ENCODE peak calls at places on chromosomes 6 and 20, in four cellular contexts. R is A549, L is HepG2, D is GM12878. G is an unnamed sample.

GRCh38 chr6:11632795-11633511 is 95.4 kb downstream of the TMEM170B start:
- DNase-seq in D (no peak), L (no peak), R (peak; percentile 48), G (no peak)

GRCh38 chr20:45336530-45337366 is 11.5 kb downstream of the SDC4 start:
- DNase-seq in R (peak; percentile 85), D (no peak), L (peak; percentile 88), G (no peak)

GRCh38 chr6:131758920-131759319 is 48.1 kb upstream of the CTAGE9 start:
- DNase-seq in D (no peak), L (no peak), R (no peak), G (no peak)

GRCh38 chr6:25556516-25556915 is 95.5 kb upstream of the SCGN start:
- DNase-seq in D (peak; percentile 28), R (peak; percentile 71), L (peak; percentile 65), G (peak; percentile 50)

GRCh38 chr20:717271-717670 is 41.7 kb upstream of the SCRT2 start:
- DNase-seq in D (no peak), R (no peak), L (no peak), G (no peak)

GRCh38 chr6:52087498-52087999 is at the start of gene PKHD1:
- DNase-seq in L (peak; percentile 55), D (no peak), R (no peak), G (no peak)

GRCh38 chr20:13857961-13858360 is 73.1 kb downstream of the NDUFAF5 start:
- DNase-seq in R (no peak), L (no peak), D (no peak), G (no peak)

GRCh38 chr6:75693534-75693933 is 55.5 kb upstream of the MYO6 start:
- DNase-seq in R (peak; percentile 28), D (no peak), L (peak; percentile 2), G (no peak)

GRCh38 chr6:167750956-167751358 is 75.8 kb upstream of the AFDN start:
- DNase-seq in D (no peak), R (no peak), L (peak; percentile 77), G (no peak)

GRCh38 chr6:154882107-154882506 is 113.0 kb upstream of the TIAM2 start:
- DNase-seq in L (no peak), R (no peak), D (no peak), G (no peak)

GRCh38 chr6:1554881-1555569 is 54.7 kb upstream of the FOXC1 start:
- DNase-seq in D (no peak), R (peak; percentile 70), L (no peak), G (no peak)
- TF ChIP-seq USF2 in D (no peak), R (no peak), L (no peak), G (no peak)

GRCh38 chr20:24955045-24955444 is 6.0 kb downstream of the CST7 start:
- DNase-seq in R (no peak), D (peak; percentile 64), L (no peak), G (no peak)

GRCh38 chr20:24956001-24956761 is 7.1 kb downstream of the CST7 start:
- DNase-seq in D (no peak), R (no peak), L (no peak), G (no peak)

GRCh38 chr20:24958506-24959385 is 9.7 kb downstream of the CST7 start:
- DNase-seq in L (no peak), R (no peak), D (no peak), G (no peak)

GRCh38 chr20:24959591-24960301 is 10.7 kb downstream of the CST7 start:
- DNase-seq in R (no peak), L (no peak), D (no peak), G (no peak)

DNA sequence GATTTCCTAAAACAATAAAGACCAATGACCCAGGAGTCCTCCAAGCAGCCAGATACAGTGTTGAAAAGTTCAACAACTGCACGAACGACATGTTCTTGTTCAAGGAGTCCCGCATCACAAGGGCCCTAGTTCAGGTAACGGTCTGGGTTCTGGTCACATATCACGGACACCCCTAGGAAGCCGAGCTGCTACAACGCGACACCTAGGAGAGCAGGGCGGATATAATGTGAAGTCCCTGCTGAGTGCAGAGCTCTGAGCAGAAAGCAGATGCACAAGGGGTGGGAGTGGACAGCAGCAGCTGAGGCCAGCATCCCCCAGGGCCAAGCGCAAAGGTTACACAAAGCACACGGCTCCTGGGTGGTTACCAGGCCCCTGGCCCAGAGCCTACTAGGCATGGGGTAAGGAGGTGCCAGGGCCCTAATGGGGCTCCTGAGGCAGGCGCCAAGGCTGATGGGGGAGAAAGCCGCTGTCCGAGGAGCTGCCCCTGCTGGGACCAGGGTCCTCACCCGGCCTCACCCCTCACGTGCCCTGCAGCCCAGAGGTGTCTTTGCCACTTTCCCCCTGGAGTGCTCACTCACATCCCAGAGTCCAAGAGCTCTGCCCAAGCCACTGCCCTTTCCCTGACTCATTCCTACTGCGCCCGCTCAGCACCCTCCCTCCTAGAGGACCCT is 8.4 kb downstream of the CST7 start:
- DNase-seq in D (no peak), L (no peak), R (no peak), G (no peak)
- TF ChIP-seq CHD4 in D (no peak), L (no peak), R (no peak), G (no peak)

GRCh38 chr6:90297124-90297865 is 652 bp upstream of the BACH2 start:
- DNase-seq in D (no peak), L (no peak), R (no peak), G (no peak)
- TF ChIP-seq RAD21 in D (no peak), L (no peak), R (no peak), G (no peak)

GRCh38 chr6:156942266-156942665 is 165.1 kb downstream of the ARID1B start:
- DNase-seq in R (peak; percentile 14), L (no peak), D (no peak), G (no peak)
- TF ChIP-seq USF2 in R (no peak), L (no peak), D (no peak), G (no peak)

DNA sequence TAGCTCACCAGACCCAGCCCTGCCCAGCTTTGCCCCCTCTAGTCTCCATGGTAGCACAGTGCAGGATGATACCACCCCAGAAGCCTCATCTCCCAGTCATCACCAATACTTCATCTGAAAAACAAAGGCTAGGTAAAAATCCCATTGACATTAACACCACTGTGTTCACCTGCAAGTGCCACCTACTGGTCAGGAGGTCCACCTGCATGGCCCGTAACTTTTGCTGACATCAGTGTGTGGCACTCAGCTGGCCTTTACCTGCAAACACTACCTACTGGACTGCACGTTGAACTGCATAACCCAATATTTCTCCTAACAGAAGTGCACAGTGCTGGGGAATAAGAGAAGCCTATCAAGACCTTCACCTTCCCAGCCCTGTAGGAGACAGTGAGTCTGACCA is 234.7 kb upstream of the ADGRB3 start:
- DNase-seq in R (peak; percentile 0), L (no peak), D (no peak), G (peak; percentile 4)
- TF ChIP-seq CHD4 in R (no peak), L (no peak), D (no peak), G (no peak)

DNA sequence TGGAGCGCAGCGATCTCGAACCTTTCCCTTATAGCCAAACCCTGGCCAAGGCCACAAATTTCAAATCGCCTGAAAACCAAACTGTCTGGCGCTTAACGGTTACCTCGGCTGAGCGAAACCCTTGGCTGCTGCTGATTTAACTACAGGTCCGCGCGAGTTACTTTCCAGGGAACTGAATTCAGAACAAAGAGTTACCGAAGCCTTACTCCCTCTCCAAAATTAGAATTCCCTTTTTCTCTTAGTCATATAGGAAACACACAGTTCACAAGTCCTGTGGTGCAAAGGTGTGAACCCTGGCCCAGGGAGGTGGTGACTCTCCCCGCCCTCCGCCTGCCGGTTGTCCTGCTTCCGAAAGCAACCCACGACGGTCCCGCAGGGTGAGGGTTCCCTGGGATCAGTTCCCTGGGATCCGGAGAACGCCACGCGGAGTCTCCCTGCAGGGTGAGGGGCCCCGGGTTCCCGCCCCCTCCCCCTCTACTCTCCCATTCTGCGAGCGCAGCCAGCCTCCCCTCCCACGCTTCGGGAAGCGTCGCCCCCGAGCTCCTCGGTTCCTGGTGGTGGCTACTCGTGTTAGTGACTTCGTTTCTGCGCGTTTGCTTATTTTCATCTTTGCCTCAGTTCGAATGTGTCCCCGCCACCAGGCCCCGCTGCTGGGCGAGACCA is 1.1 kb upstream of the SLC35D3 start:
- DNase-seq in L (no peak), D (no peak), R (no peak), G (no peak)
- TF ChIP-seq RAD21 in L (no peak), D (no peak), R (no peak), G (no peak)

GRCh38 chr6:140957334-140957733 is 1175.4 kb upstream of the GJE1 start:
- DNase-seq in L (no peak), D (no peak), R (no peak), G (no peak)
- TF ChIP-seq USF2 in L (no peak), D (no peak), R (no peak), G (no peak)

GRCh38 chr20:35015863-35016193 is 60.2 kb downstream of the MYH7B start:
- DNase-seq in L (no peak), R (no peak), D (no peak), G (no peak)

GRCh38 chr20:35011589-35012226 is 56.0 kb downstream of the MYH7B start:
- DNase-seq in D (no peak), R (no peak), L (no peak), G (no peak)

GRCh38 chr20:35014537-35014936 is 58.9 kb downstream of the MYH7B start:
- DNase-seq in L (no peak), R (no peak), D (no peak), G (no peak)

GRCh38 chr20:35012227-35013069 is 56.8 kb downstream of the MYH7B start:
- DNase-seq in D (no peak), L (no peak), R (no peak), G (no peak)

GRCh38 chr20:35013421-35014411 is 58.0 kb downstream of the MYH7B start:
- DNase-seq in R (no peak), D (no peak), L (no peak), G (no peak)
- TF ChIP-seq CHD4 in R (no peak), D (no peak), L (no peak), G (no peak)

GRCh38 chr20:49091762-49092161 is 45.6 kb downstream of the CSE1L start:
- DNase-seq in R (no peak), D (no peak), L (no peak), G (no peak)

GRCh38 chr20:49096212-49096730 is 50.2 kb downstream of the CSE1L start:
- DNase-seq in D (no peak), L (no peak), R (no peak), G (no peak)

DNA sequence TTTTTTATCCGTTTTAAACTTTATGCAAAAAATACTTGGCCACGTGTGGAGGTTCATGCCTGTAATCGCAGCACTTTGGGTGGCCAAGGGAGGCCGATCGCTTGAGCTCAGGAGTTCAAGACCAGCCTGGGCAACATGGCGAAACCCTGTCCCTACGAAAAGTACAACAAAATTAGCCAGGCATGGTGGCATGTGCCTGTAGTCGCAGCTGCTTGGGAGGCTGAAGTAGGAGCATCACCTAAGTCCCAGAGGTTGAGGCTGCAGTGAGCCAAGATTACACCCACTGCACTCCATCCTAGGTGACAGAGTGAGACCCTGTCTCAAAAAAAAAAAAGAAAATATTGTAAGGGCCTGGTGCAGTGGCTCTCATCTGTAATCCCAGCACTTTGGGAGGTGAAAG is 45.0 kb downstream of the CSE1L start:
- DNase-seq in D (no peak), R (no peak), L (no peak), G (no peak)
- TF ChIP-seq RAD21 in D (no peak), R (no peak), L (no peak), G (no peak)

GRCh38 chr20:61628901-61629300 is 376.8 kb downstream of the CDH4 start:
- DNase-seq in L (no peak), D (no peak), R (no peak), G (no peak)
- TF ChIP-seq USF2 in L (no peak), D (no peak), R (no peak), G (no peak)

G was measured in K562.